ENCODE peak calls at places on chromosome 14, in eight cellular contexts. J is ACHN; W is amniotic stem cell; T is stimulated activated CD8-positive, alpha-beta memory T cell treated with anti-CD3 and anti-CD28 coated beads, Interleukin-2, amount 100 ng/mL, for 48 hours; E is CD14-positive monocyte; O is astrocyte of the spinal cord; X is activated CD8-positive, alpha-beta memory T cell treated with anti-CD3 and anti-CD28 coated beads for 48 hours; Y is NCI-H1105. V is an unnamed sample.

GRCh38 chr14:69763761-69764510 is 3.0 kb upstream of the SRSF5 start:
- DNase-seq in Y (no peak), J (no peak), X (no peak), O (no peak), E (peak), W (no peak), T (peak), V (no peak)

GRCh38 chr14:37791384-37792036 is 196.1 kb downstream of the TTC6 start:
- DNase-seq in Y (no peak), O (no peak), J (no peak), E (no peak), T (no peak), X (no peak), W (no peak), V (no peak)

GRCh38 chr14:101200650-101201516 is 297.4 kb upstream of the RTL1 start:
- DNase-seq in Y (no peak), E (no peak), W (no peak), O (no peak), T (no peak), X (no peak), J (no peak), V (no peak)

GRCh38 chr14:87131879-87132278 is 861.1 kb downstream of the GALC start:
- DNase-seq in W (no peak), J (no peak), T (no peak), O (peak), Y (peak), E (no peak), X (no peak), V (peak)

GRCh38 chr14:80208426-80208950 is 2.8 kb downstream of the DIO2 start:
- DNase-seq in T (no peak), Y (no peak), E (no peak), W (no peak), J (no peak), X (no peak), O (no peak), V (no peak)

GRCh38 chr14:74265312-74265965 is 26.2 kb downstream of the VSX2 start:
- DNase-seq in E (no peak), O (no peak), T (no peak), J (no peak), X (no peak), W (no peak), Y (no peak), V (no peak)

GRCh38 chr14:104729835-104730181 is 5.8 kb downstream of the ADSS1 start:
- DNase-seq in X (no peak), O (no peak), T (no peak), Y (no peak), E (no peak), W (no peak), J (no peak), V (no peak)

GRCh38 chr14:86533834-86534233 is 1003.9 kb downstream of the FLRT2 start:
- DNase-seq in W (no peak), Y (no peak), E (no peak), X (no peak), J (no peak), O (no peak), T (no peak), V (no peak)

GRCh38 chr14:56216631-56217379 is 98.6 kb downstream of the PELI2 start:
- DNase-seq in X (no peak), J (no peak), E (no peak), Y (peak), W (no peak), O (no peak), T (no peak), V (peak)

GRCh38 chr14:92654206-92654901 is 94.1 kb downstream of the LGMN start:
- DNase-seq in T (no peak), Y (no peak), X (no peak), E (no peak), W (no peak), O (no peak), J (no peak), V (no peak)

V was measured in fibroblast of lung.